ENCODE peak calls at places on chromosome 16, in six cellular contexts. One of them, this sample, is unnamed. For H3K9me3 and H3K4me1, the result is how much of the 10 kb centered on the place peaks cover.

GRCh38 chr16:3101841-3102470 is 2.9 kb upstream of the ZSCAN10 start:
- DNase-seq in neuronal stem cell: peak
- DNase-seq in suprapubic skin: no peak
- DNase-seq in uterus: no peak
- DNase-seq in vagina: no peak
- DNase-seq in heart right ventricle: peak
- DNase-seq in this sample: no peak

GRCh38 chr16:23691483-23692189 is 12.9 kb downstream of the PLK1 start:
- DNase-seq in neuronal stem cell: no peak
- DNase-seq in suprapubic skin: no peak
- DNase-seq in uterus: no peak
- DNase-seq in vagina: no peak
- DNase-seq in heart right ventricle: no peak
- DNase-seq in this sample: no peak

GRCh38 chr16:3951861-3952332 is 71.4 kb upstream of the CREBBP start:
- DNase-seq in neuronal stem cell: no peak
- DNase-seq in suprapubic skin: peak
- DNase-seq in uterus: no peak
- DNase-seq in vagina: no peak
- DNase-seq in heart right ventricle: no peak
- DNase-seq in this sample: no peak

GRCh38 chr16:89045181-89045815 is 48.4 kb upstream of the ACSF3 start:
- DNase-seq in neuronal stem cell: no peak
- DNase-seq in suprapubic skin: no peak
- DNase-seq in uterus: no peak
- DNase-seq in vagina: no peak
- DNase-seq in heart right ventricle: no peak
- DNase-seq in this sample: no peak

GRCh38 chr16:2242598-2242997 is 6.4 kb downstream of the DNASE1L2 start:
- DNase-seq in neuronal stem cell: no peak
- DNase-seq in suprapubic skin: no peak
- DNase-seq in uterus: no peak
- DNase-seq in vagina: no peak
- DNase-seq in heart right ventricle: no peak
- DNase-seq in this sample: no peak

GRCh38 chr16:55508941-55509920 is at the start of gene LPCAT2:
- DNase-seq in neuronal stem cell: peak
- DNase-seq in suprapubic skin: peak
- DNase-seq in uterus: peak
- DNase-seq in vagina: no peak
- DNase-seq in heart right ventricle: peak
- DNase-seq in this sample: no peak

GRCh38 chr16:80718480-80719220 is 85.7 kb downstream of the CDYL2 start:
- DNase-seq in neuronal stem cell: no peak
- DNase-seq in suprapubic skin: no peak
- DNase-seq in uterus: no peak
- DNase-seq in vagina: no peak
- DNase-seq in heart right ventricle: no peak
- DNase-seq in this sample: no peak

GRCh38 chr16:89060207-89060794 is 33.4 kb upstream of the ACSF3 start:
- DNase-seq in neuronal stem cell: no peak
- DNase-seq in suprapubic skin: no peak
- DNase-seq in uterus: no peak
- DNase-seq in vagina: no peak
- DNase-seq in heart right ventricle: no peak
- DNase-seq in this sample: no peak

GRCh38 chr16:21580807-21581206 is 18.6 kb upstream of the METTL9 start:
- DNase-seq in neuronal stem cell: no peak
- DNase-seq in suprapubic skin: no peak
- DNase-seq in uterus: no peak
- DNase-seq in vagina: no peak
- DNase-seq in heart right ventricle: no peak
- DNase-seq in this sample: peak

GRCh38 chr16:24848065-24848464 is 2.3 kb downstream of the SLC5A11 start:
- DNase-seq in neuronal stem cell: no peak
- DNase-seq in suprapubic skin: no peak
- DNase-seq in uterus: no peak
- DNase-seq in vagina: no peak
- DNase-seq in heart right ventricle: no peak
- DNase-seq in this sample: no peak

GRCh38 chr16:27246439-27246838 is 22.1 kb downstream of the NSMCE1 start:
- DNase-seq in neuronal stem cell: no peak
- DNase-seq in suprapubic skin: no peak
- DNase-seq in uterus: no peak
- DNase-seq in vagina: no peak
- DNase-seq in heart right ventricle: no peak
- DNase-seq in this sample: no peak

GRCh38 chr16:868846-869822 is 68.6 kb upstream of the GNG13 start:
- DNase-seq in neuronal stem cell: no peak
- DNase-seq in suprapubic skin: no peak
- DNase-seq in uterus: no peak
- DNase-seq in vagina: no peak
- DNase-seq in heart right ventricle: no peak
- DNase-seq in this sample: no peak

GRCh38 chr16:2468142-2468724 is 2.9 kb upstream of the NTN3 start:
- DNase-seq in neuronal stem cell: no peak
- DNase-seq in suprapubic skin: peak
- DNase-seq in uterus: no peak
- DNase-seq in vagina: no peak
- DNase-seq in heart right ventricle: no peak
- DNase-seq in this sample: no peak

GRCh38 chr16:1791943-1792812 is 1.3 kb downstream of the IGFALS start:
- DNase-seq in neuronal stem cell: no peak
- DNase-seq in suprapubic skin: peak
- DNase-seq in uterus: no peak
- DNase-seq in vagina: no peak
- DNase-seq in heart right ventricle: no peak
- DNase-seq in this sample: no peak

GRCh38 chr16:26344976-26345375 is 653.2 kb downstream of the HS3ST4 start:
- DNase-seq in neuronal stem cell: no peak
- DNase-seq in suprapubic skin: no peak
- DNase-seq in uterus: no peak
- DNase-seq in vagina: no peak
- DNase-seq in heart right ventricle: no peak
- DNase-seq in this sample: no peak

GRCh38 chr16:71722801-71723536 is 1.5 kb downstream of the PHLPP2 start:
- DNase-seq in neuronal stem cell: peak
- DNase-seq in suprapubic skin: peak
- DNase-seq in uterus: peak
- DNase-seq in vagina: no peak
- DNase-seq in heart right ventricle: peak
- DNase-seq in this sample: no peak

GRCh38 chr16:27472091-27473020 is 70.4 kb downstream of the IL21R start:
- DNase-seq in neuronal stem cell: no peak
- DNase-seq in suprapubic skin: no peak
- DNase-seq in uterus: no peak
- DNase-seq in vagina: no peak
- DNase-seq in heart right ventricle: no peak
- DNase-seq in this sample: no peak

GRCh38 chr16:84088695-84089395 is 27.9 kb downstream of the MBTPS1 start:
- DNase-seq in neuronal stem cell: no peak
- DNase-seq in suprapubic skin: no peak
- DNase-seq in uterus: no peak
- DNase-seq in vagina: no peak
- DNase-seq in heart right ventricle: peak
- DNase-seq in this sample: no peak

GRCh38 chr16:47713225-47713595 is 252.1 kb downstream of the PHKB start:
- DNase-seq in neuronal stem cell: no peak
- DNase-seq in suprapubic skin: no peak
- DNase-seq in uterus: no peak
- DNase-seq in vagina: no peak
- DNase-seq in heart right ventricle: no peak
- DNase-seq in this sample: no peak

GRCh38 chr16:12786077-12786476 is 17.6 kb downstream of the CPPED1 start:
- DNase-seq in neuronal stem cell: no peak
- DNase-seq in suprapubic skin: no peak
- DNase-seq in uterus: no peak
- DNase-seq in vagina: no peak
- DNase-seq in heart right ventricle: no peak
- DNase-seq in this sample: no peak

GRCh38 chr16:4328580-4329353 is 12.9 kb downstream of the GLIS2 start:
- DNase-seq in neuronal stem cell: no peak
- DNase-seq in suprapubic skin: peak
- DNase-seq in uterus: peak
- DNase-seq in vagina: no peak
- DNase-seq in heart right ventricle: no peak
- DNase-seq in this sample: no peak

GRCh38 chr16:83933885-83934683 is 19.0 kb upstream of the OSGIN1 start:
- DNase-seq in neuronal stem cell: no peak
- DNase-seq in suprapubic skin: no peak
- DNase-seq in uterus: no peak
- DNase-seq in vagina: no peak
- DNase-seq in heart right ventricle: no peak
- DNase-seq in this sample: no peak

GRCh38 chr16:48617711-48618148 is 7.8 kb upstream of the N4BP1 start:
- DNase-seq in neuronal stem cell: no peak
- DNase-seq in suprapubic skin: no peak
- DNase-seq in uterus: peak
- DNase-seq in vagina: no peak
- DNase-seq in heart right ventricle: peak
- DNase-seq in this sample: no peak

DNA sequence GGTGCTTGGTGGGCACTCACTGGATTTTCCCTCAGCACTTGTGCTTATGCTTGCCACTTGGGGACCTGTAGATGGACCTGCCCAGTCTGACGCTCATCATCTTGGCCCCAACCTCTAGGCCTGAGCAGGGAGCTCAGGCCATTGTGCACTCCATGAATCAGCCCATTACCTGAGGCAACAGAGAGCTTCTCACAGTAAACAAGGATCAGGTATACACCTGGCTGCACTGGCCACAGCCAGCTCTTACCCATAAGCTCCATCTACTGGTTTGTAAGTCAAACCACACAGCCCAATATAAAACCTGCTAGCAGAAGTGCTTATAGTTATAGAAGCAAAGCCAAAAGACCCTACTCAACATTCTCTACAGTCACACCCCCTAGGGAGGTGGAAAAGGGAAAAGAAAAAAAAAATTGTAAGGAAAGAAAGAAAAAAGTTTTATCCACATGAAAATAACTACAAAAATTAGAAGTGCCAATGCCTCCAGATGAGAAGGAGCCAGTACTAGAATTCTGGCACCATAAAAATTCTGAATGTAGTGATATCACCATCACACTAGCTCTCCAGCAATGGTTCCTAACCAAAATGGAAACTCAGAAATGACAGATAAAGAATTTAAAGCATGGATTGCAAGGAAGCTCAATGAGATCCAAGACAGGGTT is 87.8 kb upstream of the CDH5 start:
- DNase-seq in neuronal stem cell: no peak
- DNase-seq in suprapubic skin: no peak
- DNase-seq in uterus: no peak
- DNase-seq in vagina: peak
- DNase-seq in heart right ventricle: no peak
- DNase-seq in this sample: no peak
- H3K9me3 ChIP-seq in neuronal stem cell: under half
- H3K9me3 ChIP-seq in suprapubic skin: under half
- H3K9me3 ChIP-seq in uterus: under half
- H3K9me3 ChIP-seq in vagina: under half
- H3K9me3 ChIP-seq in heart right ventricle: under half
- H3K9me3 ChIP-seq in this sample: under half

GRCh38 chr16:85606920-85607319 is 6.2 kb upstream of the GSE1 start:
- DNase-seq in neuronal stem cell: no peak
- DNase-seq in suprapubic skin: no peak
- DNase-seq in uterus: no peak
- DNase-seq in vagina: no peak
- DNase-seq in heart right ventricle: no peak
- DNase-seq in this sample: no peak
- H3K4me3 ChIP-seq in neuronal stem cell: peak
- H3K4me3 ChIP-seq in suprapubic skin: no peak
- H3K4me3 ChIP-seq in uterus: no peak
- H3K4me3 ChIP-seq in vagina: peak
- H3K4me3 ChIP-seq in heart right ventricle: no peak
- H3K4me3 ChIP-seq in this sample: no peak

DNA sequence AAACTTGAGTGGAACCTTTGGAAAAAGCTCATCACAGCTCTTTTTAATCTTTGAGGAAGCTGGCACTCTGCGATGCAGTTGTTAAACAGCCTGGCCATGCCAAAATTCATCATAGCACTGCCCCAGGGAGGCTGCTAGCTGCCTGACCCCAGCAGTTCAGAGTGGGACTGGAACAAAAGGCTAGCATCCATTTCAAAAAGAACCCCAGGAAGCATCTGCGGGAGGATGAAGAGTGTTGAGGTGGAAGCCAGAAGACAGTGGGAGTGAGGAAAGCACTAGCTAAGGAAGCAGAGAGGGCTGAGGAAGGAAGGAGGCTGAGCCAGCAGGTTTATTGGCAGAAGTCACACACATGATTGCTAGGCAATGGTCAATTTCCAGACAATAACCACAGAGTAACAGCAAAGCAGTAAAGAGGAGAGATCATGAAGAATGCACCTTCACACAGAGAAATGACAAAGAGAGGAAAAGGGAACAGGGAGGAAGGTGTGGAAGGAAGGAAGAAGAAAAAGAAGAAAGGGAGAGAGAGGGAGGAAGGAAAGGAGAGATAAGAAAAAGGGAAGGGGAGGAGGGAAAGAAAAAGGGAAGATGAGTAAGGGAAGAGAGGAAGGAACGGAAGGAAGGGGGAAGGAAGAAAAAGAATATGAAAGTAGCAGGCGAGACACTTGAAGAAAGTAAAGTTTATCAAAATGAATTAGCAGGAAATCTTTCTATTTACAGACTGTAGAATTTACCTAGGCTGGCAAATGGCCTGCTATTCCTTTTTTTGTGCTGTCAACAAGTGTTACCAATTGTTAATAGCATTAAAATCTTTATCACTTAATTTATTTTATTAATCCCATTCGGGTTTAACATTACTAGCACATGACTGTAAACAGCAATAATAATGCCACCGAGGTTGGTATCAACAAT is 270.0 kb upstream of the PSMD7 start:
- DNase-seq in neuronal stem cell: no peak
- DNase-seq in suprapubic skin: no peak
- DNase-seq in uterus: no peak
- DNase-seq in vagina: no peak
- DNase-seq in heart right ventricle: no peak
- DNase-seq in this sample: no peak
- H3K4me1 ChIP-seq in neuronal stem cell: under half
- H3K4me1 ChIP-seq in suprapubic skin: under half
- H3K4me1 ChIP-seq in uterus: under half
- H3K4me1 ChIP-seq in vagina: under half
- H3K4me1 ChIP-seq in heart right ventricle: under half
- H3K4me1 ChIP-seq in this sample: under half

GRCh38 chr16:69482410-69482951 is 58.1 kb downstream of the CYB5B start:
- DNase-seq in neuronal stem cell: no peak
- DNase-seq in suprapubic skin: peak
- DNase-seq in uterus: peak
- DNase-seq in vagina: no peak
- DNase-seq in heart right ventricle: peak
- DNase-seq in this sample: no peak

GRCh38 chr16:69478685-69479084 is 54.3 kb downstream of the CYB5B start:
- DNase-seq in neuronal stem cell: no peak
- DNase-seq in suprapubic skin: no peak
- DNase-seq in uterus: no peak
- DNase-seq in vagina: no peak
- DNase-seq in heart right ventricle: no peak
- DNase-seq in this sample: no peak

GRCh38 chr16:69483611-69484010 is 59.2 kb downstream of the CYB5B start:
- DNase-seq in neuronal stem cell: no peak
- DNase-seq in suprapubic skin: no peak
- DNase-seq in uterus: no peak
- DNase-seq in vagina: no peak
- DNase-seq in heart right ventricle: no peak
- DNase-seq in this sample: no peak

GRCh38 chr16:69479806-69480205 is 55.4 kb downstream of the CYB5B start:
- DNase-seq in neuronal stem cell: no peak
- DNase-seq in suprapubic skin: no peak
- DNase-seq in uterus: no peak
- DNase-seq in vagina: no peak
- DNase-seq in heart right ventricle: no peak
- DNase-seq in this sample: no peak

GRCh38 chr16:69481901-69482341 is 57.5 kb downstream of the CYB5B start:
- DNase-seq in neuronal stem cell: no peak
- DNase-seq in suprapubic skin: peak
- DNase-seq in uterus: peak
- DNase-seq in vagina: no peak
- DNase-seq in heart right ventricle: peak
- DNase-seq in this sample: peak
- H3K9me3 ChIP-seq in neuronal stem cell: under half
- H3K9me3 ChIP-seq in suprapubic skin: under half
- H3K9me3 ChIP-seq in uterus: under half
- H3K9me3 ChIP-seq in vagina: under half
- H3K9me3 ChIP-seq in heart right ventricle: under half
- H3K9me3 ChIP-seq in this sample: under half